ENCODE peak calls at places on chromosomes 4 and X, in six cellular contexts. Q is K562, Z is HepG2, G is H1, C is GM12891, N is GM12878. P is an unnamed sample.

GRCh38 chr4:130249002-130249401 is 1153.0 kb downstream of the C4orf33 start:
- DNase-seq in Q (no peak), Z (no peak), G (peak; percentile 7), C (no peak), N (no peak), P (no peak)

GRCh38 chr4:128061566-128062536 is 739 bp downstream of the LARP1B start:
- DNase-seq in Q (peak; percentile 56), Z (peak; percentile 64), G (no peak), C (peak; percentile 51), N (no peak), P (peak; percentile 52)

GRCh38 chr4:6443035-6444023 is 29.1 kb downstream of the PPP2R2C start:
- DNase-seq in Q (no peak), Z (no peak), G (no peak), C (no peak), N (no peak), P (no peak)

GRCh38 chr4:174058846-174059245 is 224.6 kb downstream of the FBXO8 start:
- DNase-seq in Q (no peak), Z (no peak), G (no peak), C (no peak), N (no peak), P (no peak)

GRCh38 chr4:121307441-121308327 is 73.1 kb downstream of the QRFPR start:
- DNase-seq in Q (peak; percentile 56), Z (peak; percentile 34), G (peak; percentile 7), C (no peak), N (peak; percentile 51), P (no peak)

GRCh38 chr4:69096111-69096656 is at the start of gene UGT2B7:
- DNase-seq in Q (no peak), Z (peak; percentile 91), G (no peak), C (no peak), N (no peak), P (no peak)

GRCh38 chr4:84821064-84821463 is 145.4 kb downstream of the WDFY3 start:
- DNase-seq in Q (no peak), Z (no peak), G (no peak), C (no peak), N (no peak), P (no peak)

GRCh38 chrX:150032742-150033141 is 94.5 kb upstream of the EOLA2 start:
- DNase-seq in Q (no peak), Z (no peak), G (no peak), C (no peak), N (no peak), P (no peak)

GRCh38 chrX:131854586-131854985 is 168.5 kb upstream of the STK26 start:
- DNase-seq in Q (peak; percentile 16), Z (no peak), G (no peak), C (no peak), N (no peak), P (no peak)

GRCh38 chr4:25313194-25313895 is 771 bp downstream of the ZCCHC4 start:
- DNase-seq in Q (no peak), Z (peak; percentile 25), G (no peak), C (no peak), N (no peak), P (no peak)

GRCh38 chr4:183823394-183823793 is 81.7 kb upstream of the STOX2 start:
- DNase-seq in Q (no peak), Z (no peak), G (no peak), C (no peak), N (no peak), P (no peak)

GRCh38 chrX:97230948-97231347 is 347.2 kb downstream of the RPA4 start:
- DNase-seq in Q (no peak), Z (no peak), G (no peak), C (no peak), N (no peak), P (no peak)

GRCh38 chr4:102693266-102693850 is 67.4 kb downstream of the MANBA start:
- DNase-seq in Q (no peak), Z (no peak), G (no peak), C (no peak), N (no peak), P (no peak)

DNA sequence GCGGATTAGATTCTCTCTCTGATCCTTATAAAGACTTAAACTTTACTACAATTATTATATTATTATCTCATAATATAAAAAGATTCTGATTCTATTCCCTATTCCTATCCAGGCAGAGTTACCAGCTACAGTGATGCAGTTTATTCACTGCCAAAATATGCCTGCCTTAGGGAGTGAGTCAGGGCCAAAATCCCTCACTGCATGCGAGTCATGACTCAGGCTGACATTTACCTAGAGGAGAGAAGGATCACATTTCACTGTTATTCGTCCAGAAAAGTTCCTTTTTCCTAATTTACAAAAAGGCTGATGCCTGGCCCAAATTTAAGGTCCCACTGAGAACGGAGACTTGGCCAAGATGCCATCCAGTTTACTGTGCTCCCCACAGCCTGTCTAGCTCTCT is 168.5 kb upstream of the LDB2 start:
- DNase-seq in Q (no peak), Z (no peak), G (no peak), C (no peak), N (no peak), P (no peak)
- TF ChIP-seq POLR2AphosphoS5 in Q (no peak), Z (no peak), G (no peak), C (no peak), N (no peak), P (no peak)

GRCh38 chr4:114132830-114133229 is 153.4 kb upstream of the ARSJ start:
- DNase-seq in Q (peak; percentile 0), Z (no peak), G (no peak), C (no peak), N (no peak), P (no peak)
- TF ChIP-seq TAF1 in Q (no peak), Z (no peak), G (no peak), C (no peak), N (no peak), P (no peak)

GRCh38 chr4:10164877-10165283 is 48.3 kb upstream of the WDR1 start:
- DNase-seq in Q (peak; percentile 86), Z (peak; percentile 14), G (peak; percentile 15), C (no peak), N (no peak), P (no peak)

GRCh38 chr4:10162341-10163000 is 45.9 kb upstream of the WDR1 start:
- DNase-seq in Q (no peak), Z (peak; percentile 59), G (no peak), C (no peak), N (no peak), P (no peak)

GRCh38 chr4:10161840-10162239 is 45.2 kb upstream of the WDR1 start:
- DNase-seq in Q (no peak), Z (no peak), G (no peak), C (no peak), N (no peak), P (no peak)

GRCh38 chr4:10161146-10161545 is 44.5 kb upstream of the WDR1 start:
- DNase-seq in Q (no peak), Z (no peak), G (no peak), C (no peak), N (no peak), P (no peak)

GRCh38 chr4:10163296-10163695 is 46.7 kb upstream of the WDR1 start:
- DNase-seq in Q (no peak), Z (no peak), G (no peak), C (no peak), N (no peak), P (no peak)
- TF ChIP-seq POLR2A in Q (no peak), Z (no peak), G (no peak), C (no peak), N (no peak), P (no peak)

GRCh38 chr4:64327237-64327636 is 82.0 kb downstream of the TECRL start:
- DNase-seq in Q (no peak), Z (no peak), G (no peak), C (no peak), N (no peak), P (no peak)
- TF ChIP-seq POLR2AphosphoS5 in Q (no peak), Z (no peak), G (no peak), C (no peak), N (no peak), P (no peak)

GRCh38 chrX:48942895-48943294 is 14.5 kb downstream of the OTUD5 start:
- DNase-seq in Q (peak; percentile 52), Z (no peak), G (no peak), C (no peak), N (no peak), P (no peak)

GRCh38 chrX:48948589-48948988 is 8.8 kb downstream of the OTUD5 start:
- DNase-seq in Q (peak; percentile 53), Z (no peak), G (no peak), C (no peak), N (no peak), P (no peak)

GRCh38 chrX:48940404-48940955 is 16.9 kb downstream of the OTUD5 start:
- DNase-seq in Q (peak; percentile 93), Z (no peak), G (no peak), C (no peak), N (no peak), P (no peak)

DNA sequence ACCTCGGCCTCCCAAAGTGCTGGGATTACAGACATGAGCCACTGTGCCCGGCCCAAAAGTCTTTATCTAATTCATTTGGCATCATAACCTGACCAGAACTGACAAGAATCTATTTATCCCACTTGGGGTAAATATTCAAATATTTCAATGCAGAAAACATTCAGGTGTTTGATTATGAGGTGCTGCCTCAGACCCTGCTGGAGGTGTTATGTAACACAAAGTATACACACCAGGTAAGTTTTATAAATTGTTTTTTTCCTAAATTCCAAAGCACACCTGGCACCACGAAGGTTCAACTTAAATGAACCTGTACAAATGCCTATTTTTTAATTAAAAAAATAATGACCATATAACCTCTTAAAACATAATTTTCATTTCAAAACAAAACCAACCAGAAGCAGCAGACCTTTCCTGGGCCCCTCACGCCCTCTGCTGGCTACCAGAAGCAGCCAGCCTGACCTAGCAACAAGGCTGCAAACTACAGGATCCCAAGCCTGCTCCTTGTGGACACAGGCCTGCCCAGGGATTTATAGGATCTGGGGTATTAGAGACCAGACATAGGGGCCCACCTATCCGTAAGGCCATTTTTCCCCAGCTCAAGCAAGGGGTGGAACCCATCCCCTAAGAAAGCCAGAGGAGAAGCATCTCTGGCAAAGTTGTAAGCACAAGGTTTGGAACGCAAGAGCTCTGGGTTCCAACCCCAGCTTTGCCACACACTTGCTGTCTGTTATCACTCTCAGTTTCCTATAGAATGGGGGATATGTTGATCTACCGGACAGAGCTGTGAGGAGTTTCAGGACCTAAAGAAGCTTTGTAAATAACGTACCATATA is 11.7 kb downstream of the OTUD5 start:
- DNase-seq in Q (peak; percentile 72), Z (peak; percentile 40), G (no peak), C (no peak), N (no peak), P (no peak)
- TF ChIP-seq TAF1 in Q (no peak), Z (no peak), G (no peak), C (no peak), N (no peak), P (no peak)

DNA sequence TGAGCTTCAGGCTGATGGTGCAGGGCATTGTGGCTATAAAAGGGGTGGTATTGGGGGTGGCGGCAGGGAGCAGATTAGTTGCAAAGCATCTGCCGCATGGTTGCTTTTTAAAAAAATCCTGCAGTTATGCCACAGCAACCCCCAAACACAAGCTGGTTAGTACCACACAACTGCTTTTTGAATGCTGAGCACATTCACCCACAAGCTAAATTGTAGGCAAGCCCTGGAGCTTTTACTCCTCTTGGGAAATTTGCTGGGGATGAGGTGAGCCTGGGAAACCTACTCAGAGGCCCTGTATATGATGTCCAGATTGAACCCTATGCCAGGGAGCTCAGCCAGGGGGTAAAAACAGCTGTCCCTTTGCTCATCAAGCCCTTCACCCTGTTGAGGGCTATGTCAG is 33.8 kb upstream of the TRIM2 start:
- DNase-seq in Q (no peak), Z (no peak), G (no peak), C (no peak), N (no peak), P (no peak)
- TF ChIP-seq POLR2A in Q (no peak), Z (no peak), G (no peak), C (no peak), N (no peak), P (no peak)

P was measured in GM12892.